ENCODE peak calls at places on chromosome 6, in five cellular contexts. W is HCT116, T is SK-N-SH, Q is H1, G is HepG2. S is an unnamed sample.

GRCh38 chr6:74073896-74074295 is 377.9 kb downstream of the CD109 start:
- DNase-seq in G (no peak), W (no peak), Q (no peak), T (no peak), S (no peak)

GRCh38 chr6:135465307-135465706 is 32.2 kb downstream of the AHI1 start:
- DNase-seq in W (no peak), G (no peak), T (no peak), Q (no peak), S (no peak)

GRCh38 chr6:39057251-39058155 is 8.9 kb downstream of the GLP1R start:
- DNase-seq in T (no peak), G (no peak), W (no peak), Q (no peak), S (no peak)

GRCh38 chr6:29953001-29953436 is 10.7 kb downstream of the HLA-A start:
- DNase-seq in T (no peak), W (peak), G (no peak), Q (no peak), S (no peak)

GRCh38 chr6:10390495-10391298 is 24.2 kb downstream of the TFAP2A start:
- DNase-seq in W (no peak), Q (no peak), T (no peak), G (no peak), S (no peak)

GRCh38 chr6:35876902-35877301 is 44.0 kb downstream of the SRPK1 start:
- DNase-seq in T (no peak), W (no peak), G (no peak), Q (no peak), S (no peak)

GRCh38 chr6:53830356-53830755 is 35.6 kb downstream of the LRRC1 start:
- DNase-seq in Q (no peak), T (no peak), G (no peak), W (no peak), S (no peak)

GRCh38 chr6:2221724-2222274 is 23.6 kb downstream of the GMDS start:
- DNase-seq in W (no peak), Q (no peak), T (no peak), G (no peak), S (peak)

GRCh38 chr6:134073156-134073555 is 20.7 kb upstream of the SLC2A12 start:
- DNase-seq in W (no peak), Q (no peak), T (no peak), G (no peak), S (no peak)

GRCh38 chr6:134077301-134077700 is 24.9 kb upstream of the SLC2A12 start:
- DNase-seq in Q (no peak), T (no peak), W (no peak), G (no peak), S (no peak)

GRCh38 chr6:134074151-134074712 is 21.8 kb upstream of the SLC2A12 start:
- DNase-seq in W (no peak), G (peak), Q (peak), T (no peak), S (no peak)

DNA sequence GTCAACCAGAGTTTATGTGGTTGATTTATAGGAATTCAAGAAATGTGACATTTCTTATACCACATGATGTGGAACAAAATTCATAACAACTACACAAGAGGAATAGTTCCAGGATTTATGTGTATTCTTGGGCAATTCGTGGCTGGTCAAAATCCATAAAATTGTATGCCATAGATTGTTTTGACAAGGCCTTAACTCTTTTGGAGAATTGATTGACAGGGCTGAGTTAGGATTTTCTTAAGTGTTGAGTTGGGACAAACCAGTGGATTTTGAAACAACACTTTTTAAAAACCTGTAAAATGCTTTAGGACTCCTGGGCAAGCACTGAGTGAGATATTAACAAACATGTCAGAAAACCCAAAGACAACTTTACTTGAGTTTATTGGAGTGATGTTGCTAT is 19.5 kb upstream of the SLC2A12 start:
- DNase-seq in G (no peak), W (no peak), Q (no peak), T (no peak), S (no peak)
- TF ChIP-seq JUND in G (no peak), W (no peak), Q (no peak), T (no peak), S (no peak)

GRCh38 chr6:130020106-130020851 is 1.9 kb downstream of the L3MBTL3 start:
- DNase-seq in G (no peak), T (peak), W (no peak), Q (no peak), S (peak)

GRCh38 chr6:130018830-130019795 is 732 bp downstream of the L3MBTL3 start:
- DNase-seq in W (no peak), G (no peak), T (peak), Q (no peak), S (peak)

GRCh38 chr6:130019796-130020105 is 1.4 kb downstream of the L3MBTL3 start:
- DNase-seq in T (peak), Q (no peak), G (no peak), W (no peak), S (no peak)

GRCh38 chr6:130018292-130018829 is at the start of gene L3MBTL3:
- DNase-seq in W (peak), T (peak), G (peak), Q (peak), S (peak)

DNA sequence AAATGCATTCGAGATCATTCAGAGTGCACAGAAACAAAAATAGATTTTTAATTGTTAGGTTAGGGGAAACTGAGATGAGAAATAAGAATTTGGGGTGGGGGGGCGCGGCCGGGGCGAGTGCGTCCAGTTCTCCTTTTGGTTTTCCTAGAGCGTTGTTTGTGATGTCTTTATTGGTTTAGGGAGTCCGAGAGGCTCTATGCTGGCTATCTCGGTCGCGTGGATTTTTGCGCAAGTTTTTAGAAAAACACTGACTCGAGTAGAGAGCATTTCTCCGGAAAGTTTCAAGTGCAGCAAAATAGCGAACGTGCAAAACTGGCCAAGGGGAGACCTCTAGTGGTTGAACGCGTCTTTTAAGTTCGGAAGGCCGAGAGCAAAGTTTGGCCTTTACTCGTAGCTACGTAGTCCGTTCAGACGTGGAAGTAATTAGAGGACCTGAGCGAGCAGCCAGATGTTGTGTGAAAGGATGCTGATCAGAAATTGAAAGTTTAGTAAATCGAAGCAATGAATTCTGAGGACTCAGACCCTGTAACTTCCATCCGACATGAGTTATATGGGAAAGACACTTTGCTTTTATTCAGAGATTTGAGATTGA is 2.6 kb downstream of the L3MBTL3 start:
- DNase-seq in T (peak), Q (peak), G (peak), W (peak), S (peak)
- TF ChIP-seq JUND in T (no peak), Q (no peak), G (no peak), W (no peak), S (no peak)

GRCh38 chr6:97240222-97240621 is 42.8 kb downstream of the MMS22L start:
- DNase-seq in G (no peak), Q (no peak), W (no peak), T (no peak), S (no peak)
- TF ChIP-seq JUND in G (no peak), Q (no peak), W (no peak), T (peak), S (no peak)

DNA sequence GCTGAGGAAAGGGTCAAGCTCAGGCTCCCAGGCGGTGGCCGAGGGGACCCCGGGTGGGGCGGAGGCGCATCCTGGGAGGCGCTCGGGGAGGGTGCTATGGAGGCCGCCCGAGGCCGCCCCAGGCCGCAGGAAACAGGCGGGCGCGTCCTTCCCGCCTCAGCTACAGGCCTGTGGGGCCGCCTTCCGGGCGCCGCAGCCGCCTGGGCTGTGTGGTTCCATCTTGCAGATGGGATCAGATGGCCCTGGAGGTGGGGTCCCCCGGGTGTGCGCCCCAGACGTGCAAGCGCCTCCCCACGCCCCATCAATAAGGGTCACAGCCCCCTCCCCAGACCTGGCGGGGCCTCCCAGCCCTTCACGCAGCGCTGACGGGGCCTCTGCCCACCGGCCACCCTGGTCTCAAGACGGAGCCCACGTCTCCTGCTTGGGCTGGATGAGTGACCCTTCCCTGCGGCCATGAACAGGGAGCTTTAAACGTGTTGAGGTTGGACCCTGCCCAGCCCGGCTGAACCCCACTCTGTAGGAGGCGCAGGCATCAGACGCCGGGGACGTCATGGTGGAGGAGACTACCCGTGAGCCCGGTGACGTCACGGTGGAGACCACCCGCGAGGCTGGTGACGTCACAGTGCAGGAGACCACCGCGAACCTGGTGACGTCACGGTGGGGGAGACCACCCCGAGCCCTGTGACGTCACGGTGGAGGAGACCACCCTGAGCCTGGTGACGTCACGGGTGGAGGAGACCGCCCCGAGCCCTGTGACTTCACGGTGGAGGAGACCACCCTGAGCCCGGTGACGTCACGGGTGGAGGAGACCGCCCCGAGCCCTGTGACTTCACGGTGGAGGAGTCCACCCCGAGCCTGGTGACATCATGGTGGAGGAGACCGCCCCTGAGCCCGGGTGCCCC is 267.0 kb downstream of the DLL1 start:
- DNase-seq in W (no peak), Q (no peak), G (no peak), T (no peak), S (no peak)
- TF ChIP-seq JUND in W (no peak), Q (no peak), G (no peak), T (no peak), S (no peak)

GRCh38 chr6:4322846-4323309 is 187.5 kb upstream of the ECI2 start:
- DNase-seq in Q (no peak), G (no peak), W (no peak), T (no peak), S (no peak)
- TF ChIP-seq JUND in Q (no peak), G (no peak), W (no peak), T (no peak), S (no peak)

S was measured in T47D.